ENCODE peak calls at places on chromosomes 1 and 21, in eight cellular contexts. C, T, L, M, A, I, K and D are unnamed samples. For H3K4me1 and H3K9me3, the result is how much of the 10 kb centered on the place peaks cover.

GRCh38 chr1:59549903-59550302 is 253.0 kb downstream of the FGGY start:
- DNase-seq in C (peak), T (no peak), L (no peak), M (peak), A (no peak), I (no peak), K (no peak), D (no peak)

GRCh38 chr21:45227735-45228134 is 60.0 kb downstream of the POFUT2 start:
- DNase-seq in C (no peak), T (no peak), L (no peak), M (no peak), A (no peak), I (no peak), K (no peak), D (peak)

GRCh38 chr1:41905103-41905675 is 13.5 kb downstream of the HIVEP3 start:
- DNase-seq in C (no peak), T (no peak), L (no peak), M (no peak), A (no peak), I (no peak), K (no peak), D (no peak)

GRCh38 chr1:204853446-204853845 is 17.2 kb upstream of the NFASC start:
- DNase-seq in C (no peak), T (no peak), L (no peak), M (no peak), A (no peak), I (no peak), K (no peak), D (peak)

GRCh38 chr1:23168079-23168461 is 586 bp downstream of the LUZP1 start:
- DNase-seq in C (peak), T (peak), L (no peak), M (peak), A (no peak), I (no peak), K (peak), D (peak)

GRCh38 chr1:197140123-197140522 is 6.3 kb downstream of the ASPM start:
- DNase-seq in C (no peak), T (no peak), L (no peak), M (no peak), A (peak), I (no peak), K (no peak), D (no peak)

GRCh38 chr1:54456921-54457529 is 50.8 kb upstream of the SSBP3 start:
- DNase-seq in C (no peak), T (peak), L (peak), M (no peak), A (no peak), I (no peak), K (no peak), D (no peak)

GRCh38 chr1:235878082-235878781 is 11.5 kb upstream of the LYST start:
- DNase-seq in C (no peak), T (no peak), L (no peak), M (no peak), A (no peak), I (no peak), K (no peak), D (no peak)

GRCh38 chr1:20483833-20484525 is 2.0 kb downstream of the CAMK2N1 start:
- DNase-seq in C (no peak), T (no peak), L (peak), M (peak), A (peak), I (no peak), K (no peak), D (no peak)

GRCh38 chr1:3306583-3307285 is 147.7 kb upstream of the ARHGEF16 start:
- DNase-seq in C (no peak), T (no peak), L (no peak), M (no peak), A (peak), I (no peak), K (no peak), D (no peak)

GRCh38 chr1:105337427-105337826 is 1587.7 kb downstream of the AMY1C start:
- DNase-seq in C (no peak), T (no peak), L (no peak), M (no peak), A (no peak), I (no peak), K (no peak), D (peak)

GRCh38 chr1:92663769-92664168 is 121.1 kb downstream of the EVI5 start:
- DNase-seq in C (no peak), T (no peak), L (no peak), M (no peak), A (no peak), I (no peak), K (no peak), D (no peak)

GRCh38 chr1:203421246-203421645 is 54.4 kb upstream of the PRELP start:
- DNase-seq in C (no peak), T (no peak), L (peak), M (no peak), A (no peak), I (no peak), K (no peak), D (no peak)

GRCh38 chr1:32984090-32984828 is 19.6 kb upstream of the RNF19B start:
- DNase-seq in C (no peak), T (no peak), L (peak), M (no peak), A (no peak), I (no peak), K (no peak), D (no peak)

GRCh38 chr1:22527555-22528296 is 35.6 kb upstream of the EPHA8 start:
- DNase-seq in C (peak), T (peak), L (peak), M (peak), A (no peak), I (no peak), K (no peak), D (no peak)

GRCh38 chr1:54142146-54142900 is 10.5 kb downstream of the CDCP2 start:
- DNase-seq in C (no peak), T (no peak), L (peak), M (no peak), A (no peak), I (no peak), K (no peak), D (no peak)

GRCh38 chr1:41666991-41667631 is 182.6 kb upstream of the EDN2 start:
- DNase-seq in C (no peak), T (no peak), L (peak), M (peak), A (no peak), I (no peak), K (peak), D (peak)

GRCh38 chr1:172588296-172589291 is 55.6 kb downstream of the SUCO start:
- DNase-seq in C (no peak), T (no peak), L (no peak), M (no peak), A (peak), I (no peak), K (no peak), D (no peak)

GRCh38 chr1:17922833-17923232 is 167.7 kb downstream of the ACTL8 start:
- DNase-seq in C (peak), T (no peak), L (peak), M (no peak), A (no peak), I (no peak), K (no peak), D (peak)

GRCh38 chr1:18929686-18930085 is 26.8 kb downstream of the IFFO2 start:
- DNase-seq in C (no peak), T (no peak), L (no peak), M (no peak), A (peak), I (no peak), K (no peak), D (peak)

GRCh38 chr1:119779869-119780356 is 11.2 kb upstream of the HMGCS2 start:
- DNase-seq in C (no peak), T (no peak), L (no peak), M (peak), A (no peak), I (no peak), K (peak), D (peak)

GRCh38 chr1:61504840-61505239 is 220.1 kb downstream of the TM2D1 start:
- DNase-seq in C (no peak), T (no peak), L (no peak), M (no peak), A (peak), I (no peak), K (no peak), D (no peak)

GRCh38 chr21:15034126-15034848 is 30.5 kb downstream of the NRIP1 start:
- DNase-seq in C (no peak), T (no peak), L (no peak), M (no peak), A (peak), I (no peak), K (no peak), D (no peak)

GRCh38 chr1:20371411-20371810 is 80.7 kb downstream of the VWA5B1 start:
- DNase-seq in C (no peak), T (no peak), L (peak), M (no peak), A (peak), I (no peak), K (no peak), D (peak)

GRCh38 chr1:205484985-205485967 is 19.2 kb upstream of the CDK18 start:
- DNase-seq in C (peak), T (peak), L (peak), M (peak), A (peak), I (no peak), K (peak), D (peak)

GRCh38 chr1:29811247-29811646 is 574.9 kb downstream of the PTPRU start:
- DNase-seq in C (peak), T (no peak), L (peak), M (no peak), A (no peak), I (no peak), K (no peak), D (no peak)

GRCh38 chr21:32499249-32500055 is 85.9 kb downstream of the TCP10L start:
- DNase-seq in C (no peak), T (no peak), L (no peak), M (no peak), A (peak), I (no peak), K (no peak), D (no peak)

GRCh38 chr1:10471411-10472219 is 714 bp downstream of the DFFA start:
- DNase-seq in C (no peak), T (no peak), L (no peak), M (no peak), A (peak), I (no peak), K (no peak), D (no peak)

GRCh38 chr1:219184337-219184736 is 10.7 kb downstream of the LYPLAL1 start:
- DNase-seq in C (no peak), T (no peak), L (no peak), M (no peak), A (no peak), I (no peak), K (no peak), D (no peak)

GRCh38 chr1:54199151-54199764 is 572 bp downstream of the CYB5RL start:
- DNase-seq in C (no peak), T (no peak), L (no peak), M (no peak), A (no peak), I (no peak), K (no peak), D (no peak)

GRCh38 chr1:84363019-84363418 is 35.3 kb upstream of the DNASE2B start:
- DNase-seq in C (no peak), T (no peak), L (no peak), M (no peak), A (no peak), I (no peak), K (no peak), D (peak)

GRCh38 chr1:245987222-245987545 is 519.9 kb downstream of the SMYD3 start:
- DNase-seq in C (no peak), T (no peak), L (no peak), M (no peak), A (no peak), I (no peak), K (no peak), D (peak)

GRCh38 chr1:87402192-87403046 is 73.7 kb downstream of the LMO4 start:
- DNase-seq in C (no peak), T (no peak), L (no peak), M (no peak), A (peak), I (no peak), K (no peak), D (no peak)

GRCh38 chr1:191490303-191490702 is 668.0 kb upstream of the RGS18 start:
- DNase-seq in C (no peak), T (no peak), L (no peak), M (no peak), A (no peak), I (no peak), K (no peak), D (no peak)

GRCh38 chr21:46297311-46298082 is 11.4 kb downstream of the YBEY start:
- DNase-seq in C (no peak), T (peak), L (peak), M (no peak), A (no peak), I (no peak), K (no peak), D (no peak)

GRCh38 chr1:176567190-176567794 is 104.3 kb downstream of the PAPPA2 start:
- DNase-seq in C (no peak), T (no peak), L (no peak), M (no peak), A (peak), I (no peak), K (peak), D (no peak)

GRCh38 chr1:89548486-89548857 is 23.8 kb downstream of the LRRC8B start:
- DNase-seq in C (no peak), T (no peak), L (no peak), M (no peak), A (no peak), I (no peak), K (no peak), D (no peak)
- H3K4me1 ChIP-seq in C (under half), T (under half), L (under half), M (half or more), A (under half), I (under half), K (under half), D (under half)

GRCh38 chr1:15107052-15107687 is 46.4 kb upstream of the TMEM51 start:
- DNase-seq in C (no peak), T (no peak), L (no peak), M (no peak), A (no peak), I (no peak), K (no peak), D (no peak)
- H3K27ac ChIP-seq in C (no peak), T (no peak), L (no peak), M (no peak), A (no peak), I (no peak), K (no peak), D (no peak)

DNA sequence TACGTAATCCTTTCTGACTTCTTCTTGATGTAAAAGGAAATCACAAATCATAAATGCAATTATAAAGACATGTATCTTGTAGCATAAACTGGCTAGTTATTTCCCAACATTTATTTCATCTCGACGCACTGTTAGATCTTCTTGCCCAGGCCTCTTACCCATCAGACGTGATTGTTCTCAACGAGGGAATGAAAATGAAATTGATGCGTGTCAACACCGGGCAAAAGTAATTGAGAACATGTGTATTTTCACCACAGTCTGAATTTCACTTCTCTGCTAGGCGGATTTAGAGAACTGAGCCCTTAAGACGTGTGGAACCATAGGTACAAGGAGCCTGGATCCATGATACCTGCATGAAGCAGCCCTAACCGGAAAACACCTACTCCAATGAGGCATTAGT is 519.7 kb downstream of the KCNT2 start:
- DNase-seq in C (no peak), T (no peak), L (no peak), M (no peak), A (no peak), I (no peak), K (no peak), D (no peak)
- H3K9me3 ChIP-seq in C (under half), T (under half), L (under half), M (under half), A (under half), I (under half), K (under half), D (under half)

DNA sequence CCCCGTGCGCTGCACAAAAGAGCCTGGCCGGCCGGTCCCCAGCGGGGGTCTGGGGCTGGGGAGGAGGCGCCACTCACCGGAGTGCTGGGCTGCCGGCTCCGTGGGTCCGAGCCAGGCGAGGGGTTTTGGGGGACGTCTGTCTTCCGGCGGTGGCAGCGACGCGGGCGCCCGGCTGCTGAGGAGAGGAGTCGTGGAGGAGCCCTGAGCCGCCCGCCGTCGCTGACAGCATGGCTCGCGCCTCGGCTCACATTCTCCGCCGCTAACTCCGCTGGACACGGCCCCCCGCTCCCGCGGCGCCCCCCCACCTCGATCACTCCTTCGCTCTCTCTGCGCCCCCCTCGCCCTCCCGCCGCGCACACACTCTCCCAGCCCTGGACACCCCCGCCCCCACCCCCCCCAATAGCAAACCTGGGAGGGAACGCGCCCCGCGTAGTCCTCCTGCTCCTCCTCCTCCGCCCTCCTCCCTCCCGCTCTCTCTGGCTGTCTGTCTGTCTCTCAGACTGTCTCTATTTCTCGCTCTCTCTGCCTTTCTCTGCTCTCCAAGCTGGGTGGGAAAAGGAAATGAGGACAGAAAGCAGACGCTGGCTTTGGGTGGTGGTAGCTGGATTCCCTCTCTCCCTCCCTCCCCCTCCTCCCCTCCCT is 503 bp downstream of the AHDC1 start:
- DNase-seq in C (peak), T (peak), L (no peak), M (peak), A (no peak), I (no peak), K (peak), D (peak)
- H3K4me1 ChIP-seq in C (under half), T (under half), L (under half), M (under half), A (under half), I (under half), K (under half), D (half or more)

GRCh38 chr1:229230136-229230892 is 40.6 kb upstream of the RAB4A start:
- DNase-seq in C (no peak), T (no peak), L (peak), M (no peak), A (no peak), I (no peak), K (no peak), D (no peak)

GRCh38 chr1:229229137-229229720 is 41.7 kb upstream of the RAB4A start:
- DNase-seq in C (no peak), T (no peak), L (peak), M (peak), A (no peak), I (no peak), K (peak), D (no peak)

GRCh38 chr1:229229721-229230135 is 41.2 kb upstream of the RAB4A start:
- DNase-seq in C (peak), T (no peak), L (peak), M (peak), A (no peak), I (peak), K (peak), D (no peak)

GRCh38 chr1:229227298-229227919 is 43.5 kb upstream of the RAB4A start:
- DNase-seq in C (peak), T (peak), L (peak), M (peak), A (no peak), I (no peak), K (peak), D (peak)

DNA sequence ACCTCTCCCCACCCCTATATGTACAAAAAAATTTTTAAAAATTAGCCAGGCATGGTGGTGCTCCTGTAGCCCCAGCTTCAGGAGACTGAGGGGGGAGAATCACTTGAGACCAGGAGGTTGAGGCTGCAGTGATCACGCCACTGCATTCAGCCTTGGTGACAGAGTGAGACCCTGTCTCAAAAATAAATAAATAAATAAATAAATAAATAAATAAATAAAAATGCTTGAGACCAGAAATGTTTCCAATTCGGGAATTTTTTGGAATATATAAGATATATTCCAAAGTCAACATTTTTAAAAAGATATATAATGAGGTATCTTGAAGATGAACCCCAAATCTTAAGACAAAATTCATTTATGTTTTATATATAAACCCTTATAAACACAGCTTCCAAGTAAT is 42.4 kb upstream of the RAB4A start:
- DNase-seq in C (no peak), T (no peak), L (no peak), M (no peak), A (no peak), I (no peak), K (no peak), D (no peak)
- H3K27ac ChIP-seq in C (no peak), T (no peak), L (no peak), M (no peak), A (no peak), I (no peak), K (peak), D (no peak)

DNA sequence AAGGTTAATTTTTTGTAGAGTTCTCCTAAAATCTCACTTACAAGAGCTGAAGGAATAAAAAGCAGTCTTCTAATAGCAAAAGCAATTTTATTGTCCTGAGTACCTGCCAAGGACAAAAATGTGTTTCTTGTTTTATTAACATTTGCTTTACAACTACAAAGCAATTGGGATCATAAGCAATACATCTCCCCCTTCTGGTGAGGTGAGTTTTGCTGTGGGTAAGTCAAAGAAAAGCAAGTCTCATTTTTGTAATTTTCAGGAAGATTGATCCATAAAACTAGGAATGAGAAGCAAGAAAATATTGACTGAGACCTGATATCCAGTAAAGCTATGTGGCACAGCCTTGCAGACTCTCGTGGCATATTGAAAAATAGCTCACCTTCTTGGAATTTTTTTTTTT is 2162.7 kb downstream of the NCAM2 start:
- DNase-seq in C (no peak), T (no peak), L (no peak), M (no peak), A (no peak), I (no peak), K (no peak), D (no peak)
- H3K9me3 ChIP-seq in C (under half), T (under half), L (under half), M (under half), A (under half), I (under half), K (under half), D (under half)

GRCh38 chr1:27600500-27601175 is 3.3 kb downstream of the AHDC1 start:
- DNase-seq in C (no peak), T (no peak), L (peak), M (no peak), A (no peak), I (no peak), K (no peak), D (peak)
- H3K4me1 ChIP-seq in C (under half), T (under half), L (under half), M (half or more), A (half or more), I (under half), K (under half), D (half or more)

GRCh38 chr1:220796530-220796929 is 9.8 kb downstream of the MTARC1 start:
- DNase-seq in C (no peak), T (no peak), L (no peak), M (no peak), A (no peak), I (no peak), K (no peak), D (no peak)

GRCh38 chr1:220800262-220800661 is 13.5 kb downstream of the MTARC1 start:
- DNase-seq in C (no peak), T (no peak), L (peak), M (no peak), A (no peak), I (no peak), K (no peak), D (no peak)

GRCh38 chr1:220797553-220797952 is 10.8 kb downstream of the MTARC1 start:
- DNase-seq in C (no peak), T (no peak), L (no peak), M (no peak), A (peak), I (no peak), K (no peak), D (no peak)

GRCh38 chr1:220797044-220797443 is 10.3 kb downstream of the MTARC1 start:
- DNase-seq in C (no peak), T (no peak), L (no peak), M (no peak), A (no peak), I (no peak), K (no peak), D (no peak)

GRCh38 chr1:220798338-220798737 is 11.6 kb downstream of the MTARC1 start:
- DNase-seq in C (no peak), T (no peak), L (no peak), M (no peak), A (no peak), I (no peak), K (no peak), D (no peak)
- H3K27ac ChIP-seq in C (no peak), T (no peak), L (no peak), M (no peak), A (no peak), I (no peak), K (no peak), D (no peak)